ENCODE peak calls at places on chromosome 21, in five cellular contexts. Z is WTC11, H is A549, D is K562, V is GM12878. J is an unnamed sample.

GRCh38 chr21:46456750-46457149 is 1.9 kb upstream of the DIP2A start:
- DNase-seq in Z (no peak), H (no peak), D (no peak), V (no peak), J (no peak)

GRCh38 chr21:33908760-33909159 is 6.8 kb downstream of the ATP5PO start:
- DNase-seq in Z (no peak), H (no peak), D (no peak), V (no peak), J (no peak)

GRCh38 chr21:15688016-15688415 is 41.8 kb upstream of the USP25 start:
- DNase-seq in Z (no peak), H (no peak), D (no peak), V (no peak), J (no peak)

GRCh38 chr21:42534901-42535378 is 21.3 kb downstream of the SLC37A1 start:
- DNase-seq in Z (no peak), H (no peak), D (no peak), V (peak), J (no peak)

GRCh38 chr21:42056996-42057689 is 14.0 kb upstream of the UMODL1 start:
- DNase-seq in Z (no peak), H (no peak), D (no peak), V (no peak), J (no peak)

GRCh38 chr21:22981819-22982218 is 1983.6 kb downstream of the NCAM2 start:
- DNase-seq in Z (no peak), H (no peak), D (no peak), V (no peak), J (no peak)

GRCh38 chr21:24148461-24148860 is 1458.8 kb downstream of the MRPL39 start:
- DNase-seq in Z (no peak), H (no peak), D (no peak), V (no peak), J (no peak)

GRCh38 chr21:41675574-41675973 is 91.3 kb downstream of the RIPK4 start:
- DNase-seq in Z (no peak), H (no peak), D (no peak), V (no peak), J (no peak)

GRCh38 chr21:45818276-45818903 is 163.2 kb upstream of the COL6A1 start:
- DNase-seq in Z (no peak), H (peak), D (no peak), V (no peak), J (no peak)

GRCh38 chr21:46092026-46092764 is 5.7 kb upstream of the COL6A2 start:
- DNase-seq in Z (no peak), H (no peak), D (no peak), V (no peak), J (no peak)

GRCh38 chr21:34827445-34828235 is 158.8 kb downstream of the CLIC6 start:
- DNase-seq in Z (no peak), H (no peak), D (no peak), V (no peak), J (no peak)

GRCh38 chr21:28822882-28823335 is 169.8 kb downstream of the LTN1 start:
- DNase-seq in Z (no peak), H (no peak), D (no peak), V (no peak), J (peak)

GRCh38 chr21:40015818-40016217 is 148.6 kb downstream of the PCP4 start:
- DNase-seq in Z (no peak), H (no peak), D (no peak), V (no peak), J (no peak)

GRCh38 chr21:28336299-28336698 is 656.4 kb downstream of the LTN1 start:
- DNase-seq in Z (no peak), H (no peak), D (no peak), V (no peak), J (peak)

GRCh38 chr21:33936221-33937038 is 20.8 kb upstream of the ATP5PO start:
- DNase-seq in Z (no peak), H (no peak), D (no peak), V (no peak), J (no peak)

GRCh38 chr21:27802816-27803475 is 836.1 kb upstream of the ADAMTS5 start:
- DNase-seq in Z (peak), H (no peak), D (peak), V (no peak), J (no peak)

GRCh38 chr21:41709965-41710822 is 56.7 kb downstream of the RIPK4 start:
- DNase-seq in Z (no peak), H (no peak), D (no peak), V (no peak), J (no peak)

GRCh38 chr21:41186763-41187536 is 19.0 kb downstream of the BACE2 start:
- DNase-seq in Z (peak), H (no peak), D (no peak), V (no peak), J (no peak)

GRCh38 chr21:44871576-44872265 is 1.8 kb downstream of the PTTG1IP start:
- DNase-seq in Z (no peak), H (no peak), D (no peak), V (no peak), J (peak)

GRCh38 chr21:44984792-44985440 is 45.1 kb downstream of the SLX9 start:
- DNase-seq in Z (peak), H (no peak), D (peak), V (no peak), J (peak)

GRCh38 chr21:45620201-45620600 is 23.3 kb upstream of the PCBP3 start:
- DNase-seq in Z (no peak), H (no peak), D (no peak), V (no peak), J (no peak)

GRCh38 chr21:45536301-45537081 is 5.7 kb downstream of the SLC19A1 start:
- DNase-seq in Z (peak), H (no peak), D (no peak), V (no peak), J (no peak)

GRCh38 chr21:41112740-41113692 is 54.9 kb upstream of the BACE2 start:
- DNase-seq in Z (no peak), H (no peak), D (no peak), V (no peak), J (no peak)

GRCh38 chr21:45592626-45593134 is 50.4 kb upstream of the SLC19A1 start:
- DNase-seq in Z (peak), H (no peak), D (no peak), V (no peak), J (no peak)

GRCh38 chr21:45153358-45154318 is 79.3 kb downstream of the ADARB1 start:
- DNase-seq in Z (no peak), H (no peak), D (no peak), V (no peak), J (no peak)

GRCh38 chr21:46154955-46155513 is 345 bp downstream of the FTCD start:
- DNase-seq in Z (no peak), H (no peak), D (no peak), V (no peak), J (no peak)

GRCh38 chr21:34871026-34871908 is 177.8 kb downstream of the RUNX1 start:
- DNase-seq in Z (no peak), H (no peak), D (no peak), V (no peak), J (no peak)

GRCh38 chr21:34857874-34858273 is 189.1 kb downstream of the CLIC6 start:
- DNase-seq in Z (no peak), H (no peak), D (no peak), V (no peak), J (no peak)

GRCh38 chr21:44428281-44428942 is 26.9 kb upstream of the LRRC3 start:
- DNase-seq in Z (peak), H (peak), D (peak), V (no peak), J (peak)

GRCh38 chr21:34592573-34592972 is 22.3 kb downstream of the RCAN1 start:
- DNase-seq in Z (no peak), H (no peak), D (no peak), V (no peak), J (no peak)

GRCh38 chr21:45530423-45531113 is 11.7 kb downstream of the SLC19A1 start:
- DNase-seq in Z (peak), H (no peak), D (no peak), V (no peak), J (no peak)

GRCh38 chr21:43848771-43849170 is 16.3 kb upstream of the AGPAT3 start:
- DNase-seq in Z (no peak), H (no peak), D (no peak), V (no peak), J (no peak)

GRCh38 chr21:38766987-38767722 is 38.6 kb upstream of the ETS2 start:
- DNase-seq in Z (no peak), H (no peak), D (no peak), V (peak), J (peak)

GRCh38 chr21:44874240-44874496 is 678 bp upstream of the PTTG1IP start:
- DNase-seq in Z (no peak), H (no peak), D (no peak), V (no peak), J (no peak)

GRCh38 chr21:46022551-46023107 is 41.1 kb downstream of the COL6A1 start:
- DNase-seq in Z (no peak), H (peak), D (peak), V (no peak), J (peak)

GRCh38 chr21:34517491-34518245 is 5.7 kb upstream of the KCNE1 start:
- DNase-seq in Z (no peak), H (no peak), D (no peak), V (no peak), J (peak)

GRCh38 chr21:42764443-42764760 is 111.0 kb downstream of the PDE9A start:
- DNase-seq in Z (no peak), H (no peak), D (peak), V (no peak), J (no peak)

GRCh38 chr21:42233067-42233981 is 14.4 kb downstream of the ABCG1 start:
- DNase-seq in Z (peak), H (no peak), D (peak), V (peak), J (peak)

DNA sequence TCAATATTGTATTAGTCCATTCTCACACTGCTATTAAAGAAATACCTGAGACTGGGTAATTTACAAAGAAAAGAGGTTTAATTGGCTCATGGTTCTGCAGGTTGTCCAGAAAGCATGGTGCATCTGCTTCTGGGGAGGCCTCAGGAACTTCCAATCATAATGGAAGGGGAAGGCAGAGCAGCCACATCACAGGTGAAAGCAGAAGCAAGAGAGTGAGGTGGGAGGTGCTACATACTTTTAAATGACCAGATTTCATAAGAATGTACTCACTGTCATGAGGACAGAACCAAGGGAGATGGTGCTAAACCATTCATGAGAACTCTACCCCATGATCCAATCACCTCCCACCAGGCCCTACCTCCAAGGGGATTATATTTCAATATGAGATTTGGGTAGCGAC is 55.7 kb downstream of the MRPL39 start:
- DNase-seq in Z (no peak), H (no peak), D (no peak), V (no peak), J (no peak)
- TF ChIP-seq ESRRA in Z (no peak), H (no peak), D (no peak), V (no peak), J (no peak)

DNA sequence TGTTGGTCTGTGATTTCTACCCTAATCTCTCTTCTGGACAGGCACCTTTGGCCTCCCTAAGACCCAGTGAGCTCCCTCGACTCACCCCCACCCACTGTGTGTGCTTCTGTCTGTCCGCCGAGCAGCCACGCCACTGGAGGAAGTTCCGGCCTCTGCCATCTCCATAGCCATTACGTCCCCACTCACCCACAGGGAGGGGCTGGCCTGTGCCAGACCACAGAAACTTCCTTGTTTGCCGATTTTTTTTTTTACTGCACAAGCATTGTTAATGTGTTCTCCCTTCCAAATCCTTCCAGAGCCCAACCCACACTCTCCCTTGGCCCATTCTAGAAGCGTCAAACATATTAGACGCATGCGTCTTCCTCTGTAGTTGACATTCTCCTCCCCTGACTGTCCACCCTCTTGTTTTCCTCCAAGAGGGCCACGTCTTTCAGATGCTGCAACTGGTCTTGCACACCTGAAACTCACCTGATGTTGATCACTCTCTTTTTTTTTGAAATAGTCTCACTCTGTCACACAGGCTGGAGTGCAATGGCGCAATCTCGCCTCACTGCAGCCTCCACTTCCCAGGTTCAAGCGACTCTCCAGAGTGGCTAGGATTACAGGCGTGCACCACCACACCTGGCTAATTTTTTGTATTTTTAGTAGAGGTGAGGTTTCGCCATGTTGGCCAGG is 72.3 kb downstream of the EVA1C start:
- DNase-seq in Z (no peak), H (no peak), D (peak), V (no peak), J (no peak)
- TF ChIP-seq ESRRA in Z (no peak), H (no peak), D (no peak), V (no peak), J (no peak)

DNA sequence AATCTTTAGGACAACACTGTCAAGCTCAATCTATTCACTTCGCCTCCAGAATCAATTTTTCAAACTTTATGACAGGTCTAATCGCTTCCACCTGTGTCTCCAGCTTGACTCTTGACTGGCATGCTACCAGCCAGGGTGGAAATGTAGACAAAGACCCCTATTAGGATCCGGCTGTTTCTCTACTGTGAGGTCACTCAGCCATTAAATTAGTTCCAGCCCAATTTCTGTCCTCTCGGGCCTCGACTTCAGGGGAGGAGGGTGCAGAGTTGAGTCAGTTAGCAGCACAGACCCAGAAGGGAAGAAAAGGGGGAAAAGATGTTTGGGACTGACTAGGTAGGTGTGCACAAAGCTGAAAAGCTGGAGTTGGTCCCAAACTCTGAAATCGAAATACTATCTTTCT is 78.5 kb downstream of the HLCS start:
- DNase-seq in Z (no peak), H (no peak), D (no peak), V (no peak), J (no peak)
- TF ChIP-seq ESRRA in Z (no peak), H (no peak), D (no peak), V (no peak), J (no peak)

DNA sequence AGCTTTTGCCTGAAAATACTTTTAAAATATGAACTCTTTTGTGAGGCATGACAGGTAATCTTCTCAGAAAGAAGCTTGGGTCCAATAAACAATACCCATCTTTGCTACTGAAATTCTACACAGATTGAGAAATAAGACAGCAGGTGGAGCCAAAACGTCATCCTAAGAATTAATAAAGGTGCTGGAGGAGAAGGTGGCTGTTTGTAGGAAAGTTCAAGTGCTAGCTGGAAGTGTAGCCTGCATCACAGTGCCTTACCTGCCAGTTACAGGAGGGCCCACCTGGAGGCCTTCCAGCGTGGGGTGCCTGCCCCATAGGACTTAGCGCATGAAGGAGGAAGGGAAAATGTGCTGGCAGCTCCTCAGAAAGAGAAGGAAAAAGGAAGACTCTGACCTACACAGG is 93.7 kb downstream of the TTC3 start:
- DNase-seq in Z (no peak), H (no peak), D (no peak), V (no peak), J (no peak)
- TF ChIP-seq ESRRA in Z (no peak), H (no peak), D (no peak), V (no peak), J (no peak)

DNA sequence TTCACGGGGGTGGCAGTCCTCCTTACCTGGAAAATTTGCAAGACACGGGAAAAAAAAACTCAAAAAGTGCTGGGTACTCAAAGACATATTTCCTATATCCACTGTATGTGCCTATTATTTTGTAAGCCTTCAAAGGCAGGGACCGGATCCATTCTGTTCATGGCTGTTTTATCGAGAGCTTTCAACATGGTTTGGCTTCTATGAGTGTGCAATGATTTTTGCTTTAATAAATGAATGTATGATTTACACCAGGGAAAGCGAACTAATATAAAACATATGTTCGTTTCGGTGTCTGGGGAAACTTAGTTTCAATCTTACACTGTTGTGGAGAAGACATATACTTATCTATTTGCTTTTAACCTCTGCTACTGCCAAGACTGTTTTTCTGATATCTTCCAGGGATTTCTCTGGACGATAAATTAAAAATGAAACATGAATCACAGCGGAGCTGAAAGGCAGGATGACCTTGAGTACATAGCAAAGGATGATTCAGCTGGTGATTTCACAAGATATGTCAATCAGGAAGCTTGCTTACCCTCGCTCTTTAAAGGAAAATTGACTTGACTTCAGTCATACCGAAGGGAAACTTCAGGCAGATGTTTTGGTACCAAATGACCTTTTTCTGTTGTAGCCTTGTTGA is 14.7 kb upstream of the CYYR1 start:
- DNase-seq in Z (no peak), H (peak), D (no peak), V (no peak), J (no peak)
- TF ChIP-seq ESRRA in Z (no peak), H (no peak), D (no peak), V (no peak), J (no peak)

DNA sequence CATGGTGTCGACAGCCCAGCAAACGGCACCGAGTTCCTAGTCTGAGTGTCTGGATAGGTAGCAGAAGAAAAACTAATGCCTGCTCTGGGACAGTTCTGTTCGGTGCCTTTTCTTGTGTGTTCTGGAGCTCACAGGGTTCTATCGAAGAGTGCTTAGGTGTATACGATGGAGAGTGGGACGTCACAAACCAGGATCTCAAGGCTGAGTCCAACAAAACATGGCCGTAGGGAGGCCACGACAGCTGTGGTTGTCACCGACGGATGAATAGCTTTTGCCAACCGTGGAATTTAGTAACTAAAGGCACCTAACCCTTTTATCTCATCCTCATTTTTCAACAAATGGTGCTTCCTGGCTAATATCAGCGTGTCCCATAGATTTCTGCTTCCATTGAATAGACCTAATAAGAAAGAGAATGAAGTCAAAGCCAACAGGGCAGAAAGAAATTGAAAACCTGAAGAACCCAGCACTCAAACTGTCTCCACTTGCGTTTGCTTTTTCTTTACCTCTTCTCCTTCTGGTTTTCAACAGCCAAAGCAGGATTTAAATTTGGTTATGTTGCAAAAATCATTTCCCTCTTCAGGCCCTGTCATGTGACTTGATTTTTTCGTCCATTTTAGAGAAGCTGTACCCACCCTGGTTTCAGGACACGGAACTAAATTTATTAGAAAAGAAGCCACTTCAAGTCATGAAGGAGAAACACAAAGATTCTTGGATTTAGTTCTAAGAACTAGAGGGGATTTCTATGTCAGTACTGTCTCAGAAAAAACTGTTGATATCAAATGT is 833 bp upstream of the SYNJ1 start:
- DNase-seq in Z (no peak), H (peak), D (no peak), V (no peak), J (no peak)
- TF ChIP-seq ESRRA in Z (no peak), H (no peak), D (no peak), V (no peak), J (no peak)

GRCh38 chr21:36718951-36719501 is 20.1 kb downstream of the SIM2 start:
- DNase-seq in Z (no peak), H (no peak), D (no peak), V (no peak), J (peak)
- TF ChIP-seq ESRRA in Z (no peak), H (no peak), D (no peak), V (no peak), J (no peak)

J was measured in HepG2.